ENCODE peak calls at places on chromosome 6, in eight cellular contexts. K is H1, I is upper lobe of right lung, B is mesendoderm, L is left ventricle myocardium inferior, O is iPS DF 6.9, R is adrenal gland, Q is suprapubic skin. V is an unnamed sample.

GRCh38 chr6:104887350-104887749 is 27.6 kb upstream of the HACE1 start:
- DNase-seq in O (no peak), I (no peak), Q (no peak), R (no peak), B (peak; percentile 46), L (no peak), K (no peak), V (peak; percentile 16)

GRCh38 chr6:135358251-135358821 is 139.2 kb downstream of the AHI1 start:
- DNase-seq in I (no peak), Q (no peak), O (no peak), L (no peak), K (no peak), B (no peak), R (no peak), V (no peak)

GRCh38 chr6:44494011-44494501 is 106.5 kb downstream of the CDC5L start:
- DNase-seq in L (no peak), Q (no peak), I (no peak), K (no peak), B (peak; percentile 32), O (no peak), R (no peak), V (no peak)

GRCh38 chr6:72382602-72383529 is 239.0 kb upstream of the KCNQ5 start:
- DNase-seq in B (peak; percentile 31), I (no peak), K (no peak), Q (no peak), R (no peak), L (no peak), O (no peak), V (no peak)

GRCh38 chr6:170050591-170051041 is 240.3 kb downstream of the DLL1 start:
- DNase-seq in B (no peak), R (no peak), K (no peak), L (no peak), I (peak; percentile 51), Q (peak; percentile 54), O (no peak), V (no peak)

GRCh38 chr6:146886587-146887446 is 288.0 kb downstream of the ADGB start:
- DNase-seq in L (no peak), O (no peak), I (no peak), K (no peak), R (no peak), Q (no peak), B (no peak), V (no peak)

GRCh38 chr6:114346451-114346850 is 3.6 kb upstream of the HS3ST5 start:
- DNase-seq in Q (no peak), B (no peak), L (no peak), I (no peak), K (no peak), R (no peak), O (no peak), V (no peak)

GRCh38 chr6:35148167-35148741 is 7.1 kb upstream of the TCP11 start:
- DNase-seq in O (peak; percentile 81), B (peak; percentile 98), K (peak; percentile 60), R (no peak), I (no peak), Q (no peak), L (no peak), V (peak; percentile 88)

GRCh38 chr6:71454083-71454482 is 165.5 kb downstream of the OGFRL1 start:
- DNase-seq in K (no peak), O (no peak), L (no peak), I (no peak), Q (no peak), R (no peak), B (no peak), V (no peak)

GRCh38 chr6:39808934-39809333 is 16.8 kb downstream of the DAAM2 start:
- DNase-seq in B (no peak), K (no peak), O (no peak), R (no peak), L (no peak), I (no peak), Q (no peak), V (no peak)

GRCh38 chr6:87789198-87789899 is 87.3 kb upstream of the AKIRIN2 start:
- DNase-seq in Q (no peak), K (no peak), R (peak; percentile 68), B (peak; percentile 59), O (no peak), L (no peak), I (no peak), V (no peak)

GRCh38 chr6:105990151-105990550 is 96.0 kb upstream of the PRDM1 start:
- DNase-seq in O (no peak), I (no peak), L (no peak), R (no peak), K (no peak), B (peak; percentile 47), Q (no peak), V (no peak)

GRCh38 chr6:138428943-138429616 is 25.1 kb downstream of the HEBP2 start:
- DNase-seq in R (no peak), B (peak; percentile 56), I (no peak), L (no peak), Q (no peak), K (no peak), O (no peak), V (peak; percentile 75)

GRCh38 chr6:164928366-164929154 is 380.8 kb downstream of the C6orf118 start:
- DNase-seq in B (no peak), K (no peak), I (no peak), L (no peak), Q (no peak), O (no peak), R (no peak), V (no peak)

GRCh38 chr6:56953597-56954388 is 1.1 kb upstream of the BEND6 start:
- DNase-seq in R (no peak), L (no peak), Q (no peak), B (peak; percentile 77), O (no peak), K (peak; percentile 72), I (no peak), V (no peak)

GRCh38 chr6:61809004-61809595 is 476.9 kb downstream of the KHDRBS2 start:
- DNase-seq in O (no peak), R (no peak), K (no peak), L (no peak), I (no peak), B (peak; percentile 62), Q (no peak), V (no peak)

GRCh38 chr6:136150961-136151360 is 99.2 kb downstream of the MTFR2 start:
- DNase-seq in R (no peak), Q (no peak), I (no peak), B (no peak), L (no peak), K (no peak), O (no peak), V (no peak)

GRCh38 chr6:133807531-133807930 is 81.4 kb upstream of the TCF21 start:
- DNase-seq in B (no peak), R (no peak), I (no peak), L (no peak), O (no peak), K (no peak), Q (no peak), V (no peak)

GRCh38 chr6:11270030-11271027 is 37.9 kb upstream of the NEDD9 start:
- DNase-seq in I (no peak), K (no peak), R (peak; percentile 44), O (no peak), L (no peak), Q (no peak), B (peak; percentile 84), V (no peak)
- H3K4me1 ChIP-seq in I (peaks cover 38% of the 10 kb centered on the region), K (no peaks in the 10 kb centered on the region), R (peaks cover 11% of the 10 kb centered on the region), O (no peaks in the 10 kb centered on the region), L (peaks cover 17% of the 10 kb centered on the region), Q (no peaks in the 10 kb centered on the region), B (peaks cover 3% of the 10 kb centered on the region), V (peaks cover 7% of the 10 kb centered on the region)

GRCh38 chr6:45933855-45934254 is 81.8 kb downstream of the CLIC5 start:
- DNase-seq in L (no peak), K (no peak), R (no peak), I (no peak), B (no peak), O (no peak), Q (no peak), V (no peak)

GRCh38 chr6:45930419-45931059 is 85.1 kb downstream of the CLIC5 start:
- DNase-seq in K (peak; percentile 83), R (peak; percentile 70), I (peak; percentile 74), O (no peak), B (peak; percentile 72), L (peak; percentile 58), Q (no peak), V (peak; percentile 17)

GRCh38 chr6:45929421-45930361 is 86.0 kb downstream of the CLIC5 start:
- DNase-seq in Q (no peak), I (no peak), O (no peak), B (no peak), K (no peak), R (no peak), L (no peak), V (no peak)

GRCh38 chr6:45928721-45929305 is 86.8 kb downstream of the CLIC5 start:
- DNase-seq in B (no peak), Q (no peak), R (no peak), I (no peak), L (no peak), O (no peak), K (no peak), V (no peak)

DNA sequence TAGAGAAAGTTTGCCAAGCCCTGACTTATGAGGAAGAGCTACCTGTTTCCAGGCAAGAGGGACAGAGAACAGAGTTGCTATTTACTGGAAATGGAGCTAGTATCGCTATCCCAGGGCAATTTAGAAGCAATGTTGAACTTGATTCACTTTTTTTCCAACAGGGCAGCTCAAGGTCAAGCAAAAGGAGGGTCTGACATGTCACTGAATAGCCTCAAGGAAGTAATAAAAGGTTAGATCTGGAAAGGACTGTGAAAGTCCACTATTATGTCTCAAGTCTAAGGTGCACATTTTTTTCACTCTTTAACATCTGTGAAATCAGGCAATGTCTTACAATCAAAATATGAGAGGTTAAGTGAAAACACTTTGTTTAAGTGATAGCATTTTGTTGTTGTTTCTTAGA is 84.4 kb downstream of the CLIC5 start:
- DNase-seq in I (no peak), O (no peak), R (no peak), Q (no peak), B (no peak), L (no peak), K (no peak), V (no peak)
- H3K27ac ChIP-seq in I (no peak overlapping the region), O (no peak overlapping the region), R (no peak overlapping the region), Q (no peak overlapping the region), B (no peak overlapping the region), L (peak overlapping the region; percentile 60), K (no peak overlapping the region), V (no peak overlapping the region)

DNA sequence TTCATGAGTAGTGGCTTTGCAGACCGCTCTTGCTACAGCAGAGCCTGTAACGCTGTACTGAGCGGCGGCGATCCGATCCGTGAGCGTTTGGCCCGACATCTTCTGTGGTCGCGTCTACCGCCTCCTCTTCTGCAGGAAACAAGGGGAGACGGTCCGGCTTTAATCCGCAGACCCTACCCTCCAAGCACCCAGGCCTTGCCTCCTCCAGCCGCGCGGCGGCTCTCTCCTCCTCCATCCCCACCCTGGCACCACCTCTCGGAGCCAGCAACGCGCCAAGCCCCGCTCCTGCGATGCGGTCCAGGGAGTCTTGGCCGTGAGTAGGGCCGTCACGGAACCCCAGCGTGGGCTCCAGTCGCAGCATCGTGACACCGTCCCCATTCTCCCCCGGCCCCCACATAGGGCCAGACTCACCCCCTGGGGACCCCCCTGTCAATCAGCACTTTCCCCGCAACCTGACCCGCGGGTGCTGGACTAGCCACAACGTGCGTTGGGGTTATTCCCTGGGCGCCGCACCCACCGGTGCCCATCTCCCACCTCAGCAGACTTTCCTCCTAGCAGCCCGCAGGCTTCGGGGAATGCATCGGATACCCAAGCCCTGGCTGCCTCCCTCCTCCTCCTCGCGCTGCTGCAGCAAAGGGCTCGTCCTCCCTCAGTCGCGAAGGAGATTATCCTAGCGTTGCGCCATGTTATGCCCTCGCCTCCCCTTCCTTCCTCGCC is 914 bp downstream of the SNAP91 start:
- DNase-seq in K (peak; percentile 67), O (no peak), B (peak; percentile 37), Q (no peak), L (no peak), R (no peak), I (peak; percentile 62), V (no peak)
- H3K4me3 ChIP-seq in K (peak overlapping the region; percentile 84), O (peak overlapping the region; percentile 85), B (peak overlapping the region; percentile 28), Q (peak overlapping the region; percentile 56), L (peak overlapping the region; percentile 65), R (no peak overlapping the region), I (peak overlapping the region; percentile 42), V (no peak overlapping the region)

GRCh38 chr6:108726726-108727339 is 121.4 kb upstream of the ARMC2 start:
- DNase-seq in K (no peak), I (no peak), Q (peak; percentile 23), L (no peak), B (no peak), R (no peak), O (no peak), V (no peak)
- H3K4me1 ChIP-seq in K (peaks cover 5% of the 10 kb centered on the region), I (peaks cover 7% of the 10 kb centered on the region), Q (peaks cover 6% of the 10 kb centered on the region), L (peaks cover under 1% of the 10 kb centered on the region), B (no peaks in the 10 kb centered on the region), R (no peaks in the 10 kb centered on the region), O (peaks cover 2% of the 10 kb centered on the region), V (no peaks in the 10 kb centered on the region)

V was measured in CD4-positive, CD25-positive, alpha-beta regulatory T cell.